ENCODE peak calls at places on chromosomes 7 and 10, in nine cellular contexts. One of them, this sample, is unnamed.

GRCh38 chr7:19491821-19492452 is 216.9 kb downstream of the POLR1F start:
- DNase-seq in lower lobe of right lung: no peak
- DNase-seq in A549: peak
- DNase-seq in IMR-90: peak
- DNase-seq in pancreas: no peak
- DNase-seq in heart left ventricle: no peak
- DNase-seq in neural progenitor cell: peak
- DNase-seq in RWPE1: peak
- DNase-seq in heart right ventricle: no peak
- DNase-seq in this sample: no peak

GRCh38 chr7:132402096-132402495 is 174.2 kb downstream of the PLXNA4 start:
- DNase-seq in heart right ventricle: no peak
- DNase-seq in lower lobe of right lung: no peak
- DNase-seq in pancreas: no peak
- DNase-seq in RWPE1: no peak
- DNase-seq in IMR-90: no peak
- DNase-seq in A549: no peak
- DNase-seq in heart left ventricle: no peak
- DNase-seq in neural progenitor cell: no peak
- DNase-seq in this sample: no peak

GRCh38 chr7:129332354-129333056 is 101.7 kb upstream of the STRIP2 start:
- DNase-seq in RWPE1: peak
- DNase-seq in heart right ventricle: no peak
- DNase-seq in heart left ventricle: no peak
- DNase-seq in lower lobe of right lung: no peak
- DNase-seq in pancreas: no peak
- DNase-seq in A549: peak
- DNase-seq in IMR-90: peak
- DNase-seq in neural progenitor cell: no peak
- DNase-seq in this sample: no peak

GRCh38 chr7:156998988-156999610 is 11.4 kb downstream of the MNX1 start:
- DNase-seq in heart left ventricle: no peak
- DNase-seq in RWPE1: no peak
- DNase-seq in lower lobe of right lung: no peak
- DNase-seq in neural progenitor cell: peak
- DNase-seq in IMR-90: no peak
- DNase-seq in heart right ventricle: no peak
- DNase-seq in A549: no peak
- DNase-seq in pancreas: peak
- DNase-seq in this sample: no peak

GRCh38 chr10:3785849-3786290 is 861 bp upstream of the KLF6 start:
- DNase-seq in heart right ventricle: peak
- DNase-seq in RWPE1: no peak
- DNase-seq in heart left ventricle: no peak
- DNase-seq in IMR-90: peak
- DNase-seq in pancreas: peak
- DNase-seq in neural progenitor cell: peak
- DNase-seq in lower lobe of right lung: no peak
- DNase-seq in A549: peak
- DNase-seq in this sample: peak

GRCh38 chr10:93259126-93259525 is 185.4 kb downstream of the CYP26A1 start:
- DNase-seq in heart left ventricle: no peak
- DNase-seq in lower lobe of right lung: no peak
- DNase-seq in RWPE1: no peak
- DNase-seq in heart right ventricle: no peak
- DNase-seq in IMR-90: no peak
- DNase-seq in A549: no peak
- DNase-seq in neural progenitor cell: no peak
- DNase-seq in pancreas: no peak
- DNase-seq in this sample: no peak

GRCh38 chr10:110802551-110803238 is 69.0 kb upstream of the PDCD4 start:
- DNase-seq in pancreas: peak
- DNase-seq in neural progenitor cell: no peak
- DNase-seq in IMR-90: peak
- DNase-seq in RWPE1: no peak
- DNase-seq in A549: no peak
- DNase-seq in lower lobe of right lung: peak
- DNase-seq in heart right ventricle: peak
- DNase-seq in heart left ventricle: peak
- DNase-seq in this sample: peak

GRCh38 chr7:30251708-30252329 is 32.6 kb upstream of the ZNRF2 start:
- DNase-seq in heart right ventricle: no peak
- DNase-seq in pancreas: no peak
- DNase-seq in heart left ventricle: no peak
- DNase-seq in lower lobe of right lung: no peak
- DNase-seq in RWPE1: no peak
- DNase-seq in neural progenitor cell: peak
- DNase-seq in IMR-90: no peak
- DNase-seq in A549: no peak
- DNase-seq in this sample: no peak

GRCh38 chr10:132010484-132010883 is 28.8 kb upstream of the BNIP3 start:
- DNase-seq in heart right ventricle: no peak
- DNase-seq in lower lobe of right lung: no peak
- DNase-seq in neural progenitor cell: no peak
- DNase-seq in pancreas: no peak
- DNase-seq in heart left ventricle: no peak
- DNase-seq in IMR-90: no peak
- DNase-seq in A549: no peak
- DNase-seq in RWPE1: no peak
- DNase-seq in this sample: no peak

GRCh38 chr10:132011445-132011844 is 29.7 kb upstream of the BNIP3 start:
- DNase-seq in IMR-90: no peak
- DNase-seq in RWPE1: no peak
- DNase-seq in heart left ventricle: no peak
- DNase-seq in neural progenitor cell: no peak
- DNase-seq in A549: no peak
- DNase-seq in pancreas: no peak
- DNase-seq in lower lobe of right lung: no peak
- DNase-seq in heart right ventricle: no peak
- DNase-seq in this sample: no peak

GRCh38 chr10:132007681-132008080 is 26.0 kb upstream of the BNIP3 start:
- DNase-seq in RWPE1: no peak
- DNase-seq in neural progenitor cell: no peak
- DNase-seq in heart left ventricle: no peak
- DNase-seq in A549: no peak
- DNase-seq in IMR-90: no peak
- DNase-seq in pancreas: no peak
- DNase-seq in heart right ventricle: no peak
- DNase-seq in lower lobe of right lung: no peak
- DNase-seq in this sample: no peak

GRCh38 chr10:132009575-132009974 is 27.9 kb upstream of the BNIP3 start:
- DNase-seq in neural progenitor cell: no peak
- DNase-seq in A549: no peak
- DNase-seq in RWPE1: no peak
- DNase-seq in heart right ventricle: no peak
- DNase-seq in pancreas: no peak
- DNase-seq in heart left ventricle: no peak
- DNase-seq in IMR-90: no peak
- DNase-seq in lower lobe of right lung: no peak
- DNase-seq in this sample: no peak

DNA sequence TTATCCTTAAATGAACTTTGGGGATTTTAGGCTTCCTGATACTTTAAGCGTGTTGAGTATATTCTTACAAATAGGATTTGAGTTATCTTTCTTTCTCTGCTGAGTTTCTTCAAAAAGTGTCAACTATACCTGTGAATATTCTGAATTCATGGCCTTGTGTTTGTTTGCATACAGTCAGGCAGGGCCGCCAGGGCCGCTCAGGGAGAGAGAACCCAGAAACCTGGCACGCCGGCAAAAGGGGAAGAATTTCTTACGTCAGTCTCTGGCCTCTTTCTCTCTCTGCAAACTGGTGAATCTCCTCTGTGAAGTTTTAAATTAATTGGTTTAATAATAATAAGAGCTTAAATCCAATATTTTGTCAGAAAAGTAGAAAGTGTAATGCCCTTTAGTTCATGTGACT is 29.3 kb upstream of the BNIP3 start:
- DNase-seq in IMR-90: no peak
- DNase-seq in pancreas: peak
- DNase-seq in lower lobe of right lung: no peak
- DNase-seq in neural progenitor cell: no peak
- DNase-seq in heart right ventricle: peak
- DNase-seq in heart left ventricle: peak
- DNase-seq in RWPE1: no peak
- DNase-seq in A549: no peak
- DNase-seq in this sample: no peak
- H3K27ac ChIP-seq in IMR-90: no peak
- H3K27ac ChIP-seq in pancreas: peak
- H3K27ac ChIP-seq in lower lobe of right lung: no peak
- H3K27ac ChIP-seq in neural progenitor cell: no peak
- H3K27ac ChIP-seq in heart right ventricle: peak
- H3K27ac ChIP-seq in heart left ventricle: peak
- H3K27ac ChIP-seq in RWPE1: no peak
- H3K27ac ChIP-seq in A549: no peak
- H3K27ac ChIP-seq in this sample: no peak

GRCh38 chr10:90288403-90288933 is 569.4 kb downstream of the HTR7 start:
- DNase-seq in A549: no peak
- DNase-seq in IMR-90: peak
- DNase-seq in lower lobe of right lung: no peak
- DNase-seq in pancreas: no peak
- DNase-seq in neural progenitor cell: peak
- DNase-seq in heart right ventricle: no peak
- DNase-seq in heart left ventricle: no peak
- DNase-seq in RWPE1: peak
- DNase-seq in this sample: no peak

GRCh38 chr10:90293629-90294028 is 564.2 kb downstream of the HTR7 start:
- DNase-seq in RWPE1: no peak
- DNase-seq in IMR-90: no peak
- DNase-seq in pancreas: no peak
- DNase-seq in A549: no peak
- DNase-seq in heart right ventricle: no peak
- DNase-seq in heart left ventricle: no peak
- DNase-seq in lower lobe of right lung: no peak
- DNase-seq in neural progenitor cell: no peak
- DNase-seq in this sample: no peak

GRCh38 chr10:90286406-90286805 is 571.4 kb downstream of the HTR7 start:
- DNase-seq in neural progenitor cell: no peak
- DNase-seq in RWPE1: no peak
- DNase-seq in heart left ventricle: no peak
- DNase-seq in IMR-90: no peak
- DNase-seq in lower lobe of right lung: no peak
- DNase-seq in heart right ventricle: no peak
- DNase-seq in pancreas: no peak
- DNase-seq in A549: no peak
- DNase-seq in this sample: no peak

GRCh38 chr10:90286941-90287340 is 570.9 kb downstream of the HTR7 start:
- DNase-seq in lower lobe of right lung: no peak
- DNase-seq in A549: no peak
- DNase-seq in pancreas: no peak
- DNase-seq in RWPE1: no peak
- DNase-seq in heart left ventricle: no peak
- DNase-seq in neural progenitor cell: no peak
- DNase-seq in heart right ventricle: no peak
- DNase-seq in IMR-90: no peak
- DNase-seq in this sample: no peak

DNA sequence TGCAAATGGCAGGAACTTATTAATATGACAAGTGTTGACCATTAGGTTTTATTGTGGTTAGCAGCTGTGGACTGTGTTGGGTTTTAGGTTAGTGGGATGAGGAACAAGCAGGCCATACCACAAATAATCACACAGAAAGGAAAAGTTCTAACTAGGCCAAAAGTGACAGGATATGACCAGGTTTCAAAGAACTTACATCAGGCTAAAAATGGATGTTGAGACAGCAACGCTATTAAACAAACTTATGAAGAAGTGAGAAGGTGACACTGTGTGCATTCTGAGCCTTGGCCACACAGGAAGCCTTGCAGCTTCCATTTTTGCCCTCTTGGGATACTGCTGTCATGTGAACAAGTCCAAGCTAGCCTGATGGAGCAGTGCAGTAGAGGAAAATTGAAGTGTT is 568.8 kb downstream of the HTR7 start:
- DNase-seq in heart left ventricle: no peak
- DNase-seq in IMR-90: peak
- DNase-seq in RWPE1: no peak
- DNase-seq in neural progenitor cell: no peak
- DNase-seq in pancreas: no peak
- DNase-seq in A549: no peak
- DNase-seq in lower lobe of right lung: no peak
- DNase-seq in heart right ventricle: no peak
- DNase-seq in this sample: no peak
- H3K27ac ChIP-seq in heart left ventricle: no peak
- H3K27ac ChIP-seq in IMR-90: no peak
- H3K27ac ChIP-seq in RWPE1: no peak
- H3K27ac ChIP-seq in neural progenitor cell: no peak
- H3K27ac ChIP-seq in pancreas: no peak
- H3K27ac ChIP-seq in A549: no peak
- H3K27ac ChIP-seq in lower lobe of right lung: no peak
- H3K27ac ChIP-seq in heart right ventricle: no peak
- H3K27ac ChIP-seq in this sample: no peak

GRCh38 chr10:119267384-119267783 is 60.0 kb downstream of the GRK5 start:
- DNase-seq in neural progenitor cell: no peak
- DNase-seq in RWPE1: no peak
- DNase-seq in A549: no peak
- DNase-seq in lower lobe of right lung: no peak
- DNase-seq in heart right ventricle: no peak
- DNase-seq in IMR-90: no peak
- DNase-seq in heart left ventricle: no peak
- DNase-seq in pancreas: no peak
- DNase-seq in this sample: no peak

GRCh38 chr10:119270893-119271361 is 63.6 kb downstream of the GRK5 start:
- DNase-seq in neural progenitor cell: no peak
- DNase-seq in pancreas: peak
- DNase-seq in IMR-90: peak
- DNase-seq in RWPE1: peak
- DNase-seq in A549: peak
- DNase-seq in lower lobe of right lung: peak
- DNase-seq in heart right ventricle: peak
- DNase-seq in heart left ventricle: peak
- DNase-seq in this sample: peak

GRCh38 chr10:119269737-119270136 is 62.4 kb downstream of the GRK5 start:
- DNase-seq in pancreas: no peak
- DNase-seq in heart left ventricle: no peak
- DNase-seq in A549: no peak
- DNase-seq in lower lobe of right lung: no peak
- DNase-seq in RWPE1: no peak
- DNase-seq in IMR-90: no peak
- DNase-seq in heart right ventricle: no peak
- DNase-seq in neural progenitor cell: no peak
- DNase-seq in this sample: no peak

GRCh38 chr10:119268428-119268827 is 61.1 kb downstream of the GRK5 start:
- DNase-seq in heart right ventricle: no peak
- DNase-seq in neural progenitor cell: no peak
- DNase-seq in A549: no peak
- DNase-seq in RWPE1: no peak
- DNase-seq in heart left ventricle: no peak
- DNase-seq in lower lobe of right lung: no peak
- DNase-seq in IMR-90: no peak
- DNase-seq in pancreas: no peak
- DNase-seq in this sample: no peak

DNA sequence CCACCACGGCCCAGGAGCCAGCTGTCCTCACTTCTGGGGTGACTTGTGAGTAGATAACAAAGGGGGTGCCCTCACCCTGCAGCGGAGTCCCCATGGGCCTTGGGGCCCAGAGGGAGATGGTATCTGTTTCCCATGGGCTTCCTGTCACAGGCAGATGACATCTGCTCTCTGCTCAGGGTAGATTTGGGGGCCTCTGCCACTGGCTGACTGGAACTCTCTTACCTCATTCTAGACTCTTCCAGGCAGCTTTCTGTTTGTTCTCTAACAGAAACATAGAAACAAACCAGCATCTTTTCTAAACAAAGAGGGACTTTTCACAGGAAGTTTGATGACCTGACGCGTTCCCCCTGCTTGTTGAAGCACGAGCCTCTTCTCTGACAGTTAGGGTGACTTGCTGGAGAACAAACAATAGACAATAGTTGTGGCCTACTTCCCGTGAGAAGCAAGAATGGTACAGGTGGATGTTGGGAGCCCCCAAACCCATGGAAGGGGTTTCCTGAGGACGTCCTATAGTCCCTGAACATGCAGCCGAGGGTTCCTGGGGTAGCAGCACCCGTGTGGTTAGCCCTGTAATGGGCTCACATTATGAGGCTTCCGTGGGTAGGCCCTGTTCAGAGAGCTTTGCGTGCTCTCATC is 61.6 kb downstream of the GRK5 start:
- DNase-seq in IMR-90: peak
- DNase-seq in neural progenitor cell: no peak
- DNase-seq in A549: no peak
- DNase-seq in heart right ventricle: no peak
- DNase-seq in pancreas: no peak
- DNase-seq in RWPE1: no peak
- DNase-seq in heart left ventricle: no peak
- DNase-seq in lower lobe of right lung: no peak
- DNase-seq in this sample: no peak
- H3K27ac ChIP-seq in IMR-90: no peak
- H3K27ac ChIP-seq in neural progenitor cell: no peak
- H3K27ac ChIP-seq in A549: peak
- H3K27ac ChIP-seq in heart right ventricle: peak
- H3K27ac ChIP-seq in pancreas: no peak
- H3K27ac ChIP-seq in RWPE1: no peak
- H3K27ac ChIP-seq in heart left ventricle: peak
- H3K27ac ChIP-seq in lower lobe of right lung: peak
- H3K27ac ChIP-seq in this sample: peak

GRCh38 chr7:116496653-116497052 is 2.9 kb upstream of the CAV2 start:
- DNase-seq in heart left ventricle: no peak
- DNase-seq in pancreas: no peak
- DNase-seq in lower lobe of right lung: no peak
- DNase-seq in heart right ventricle: no peak
- DNase-seq in RWPE1: no peak
- DNase-seq in IMR-90: no peak
- DNase-seq in A549: no peak
- DNase-seq in neural progenitor cell: no peak
- DNase-seq in this sample: no peak

GRCh38 chr7:116500071-116500853 is 724 bp downstream of the CAV2 start:
- DNase-seq in neural progenitor cell: peak
- DNase-seq in heart right ventricle: peak
- DNase-seq in heart left ventricle: peak
- DNase-seq in pancreas: no peak
- DNase-seq in lower lobe of right lung: peak
- DNase-seq in A549: peak
- DNase-seq in IMR-90: peak
- DNase-seq in RWPE1: peak
- DNase-seq in this sample: no peak

GRCh38 chr7:116501425-116502167 is 2.1 kb downstream of the CAV2 start:
- DNase-seq in neural progenitor cell: no peak
- DNase-seq in RWPE1: peak
- DNase-seq in IMR-90: peak
- DNase-seq in lower lobe of right lung: no peak
- DNase-seq in heart right ventricle: no peak
- DNase-seq in pancreas: peak
- DNase-seq in heart left ventricle: peak
- DNase-seq in A549: peak
- DNase-seq in this sample: peak

GRCh38 chr7:116497708-116498107 is 1.8 kb upstream of the CAV2 start:
- DNase-seq in heart left ventricle: no peak
- DNase-seq in A549: no peak
- DNase-seq in RWPE1: no peak
- DNase-seq in neural progenitor cell: no peak
- DNase-seq in heart right ventricle: no peak
- DNase-seq in IMR-90: peak
- DNase-seq in pancreas: no peak
- DNase-seq in lower lobe of right lung: no peak
- DNase-seq in this sample: no peak

GRCh38 chr7:116499168-116500070 is at the start of gene CAV2:
- DNase-seq in neural progenitor cell: peak
- DNase-seq in lower lobe of right lung: peak
- DNase-seq in IMR-90: peak
- DNase-seq in RWPE1: peak
- DNase-seq in A549: peak
- DNase-seq in heart right ventricle: peak
- DNase-seq in heart left ventricle: peak
- DNase-seq in pancreas: peak
- DNase-seq in this sample: peak
- H3K27ac ChIP-seq in neural progenitor cell: no peak
- H3K27ac ChIP-seq in lower lobe of right lung: peak
- H3K27ac ChIP-seq in IMR-90: peak
- H3K27ac ChIP-seq in RWPE1: peak
- H3K27ac ChIP-seq in A549: peak
- H3K27ac ChIP-seq in heart right ventricle: peak
- H3K27ac ChIP-seq in heart left ventricle: peak
- H3K27ac ChIP-seq in pancreas: peak
- H3K27ac ChIP-seq in this sample: peak